ENCODE peak calls at places on chromosomes 4 and X, in seven cellular contexts. I is dorsolateral prefrontal cortex, G is sigmoid colon, D is thyroid gland, R is gastrocnemius medialis, A is iPS DF 6.9, J is lower lobe of right lung. K is an unnamed sample. For H3K27me3, the result is how much of the 10 kb centered on the place peaks cover.

GRCh38 chrX:11781734-11782370 is 23.8 kb downstream of the MSL3 start:
- DNase-seq in D (no peak), R (no peak), I (no peak), A (no peak), J (no peak), G (no peak), K (no peak)

GRCh38 chrX:82648062-82648461 is 860.0 kb upstream of the POU3F4 start:
- DNase-seq in I (no peak), D (no peak), G (no peak), R (no peak), J (no peak), A (no peak), K (no peak)

GRCh38 chr4:79551555-79551954 is 143.5 kb upstream of the GK2 start:
- DNase-seq in D (no peak), A (no peak), J (no peak), R (no peak), G (no peak), I (no peak), K (no peak)

GRCh38 chr4:2793578-2793919 is 664 bp downstream of the SH3BP2 start:
- DNase-seq in G (peak), R (peak), D (no peak), A (no peak), J (peak), I (peak), K (no peak)

GRCh38 chr4:144948009-144948408 is 150.0 kb downstream of the ANAPC10 start:
- DNase-seq in D (no peak), A (no peak), J (no peak), I (no peak), G (no peak), R (no peak), K (no peak)

GRCh38 chr4:7831330-7831729 is 108.3 kb downstream of the AFAP1 start:
- DNase-seq in I (no peak), D (no peak), A (no peak), J (no peak), G (peak), R (peak), K (no peak)

GRCh38 chrX:1661048-1661921 is 46.4 kb downstream of the ASMT start:
- DNase-seq in A (peak), I (no peak), G (no peak), J (peak), R (no peak), D (no peak), K (peak)

GRCh38 chr4:33369366-33369899 is 2649.3 kb downstream of the PCDH7 start:
- DNase-seq in D (no peak), R (no peak), J (no peak), I (no peak), G (no peak), A (no peak), K (no peak)

GRCh38 chr4:81359207-81359606 is 112.5 kb downstream of the RASGEF1B start:
- DNase-seq in I (no peak), D (no peak), A (no peak), R (no peak), G (no peak), J (no peak), K (no peak)

DNA sequence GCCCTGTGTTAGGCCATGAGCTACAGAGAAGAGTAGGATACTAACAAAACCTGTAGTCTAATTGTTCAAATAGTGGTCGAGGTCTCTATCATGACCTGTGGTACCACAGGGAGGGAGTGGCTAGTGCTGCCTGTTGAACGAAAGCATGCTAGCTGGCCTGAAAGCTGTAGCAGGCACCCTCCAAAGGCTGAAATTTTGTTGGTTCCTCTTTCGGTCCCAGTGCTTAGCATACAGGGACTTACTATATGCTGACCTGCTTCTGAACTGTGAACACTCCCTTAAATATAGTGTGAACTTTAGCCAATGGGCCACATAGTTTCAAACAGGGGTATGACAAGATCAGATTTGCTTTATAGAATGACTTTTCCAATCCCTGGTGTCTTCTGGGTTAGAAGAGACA is 113.4 kb downstream of the PJA1 start:
- DNase-seq in D (no peak), A (no peak), G (no peak), J (no peak), R (no peak), I (no peak), K (no peak)
- H3K27me3 ChIP-seq in D (under half), A (under half), G (under half), J (under half), R (under half), I (under half), K (under half)

GRCh38 chr4:56227301-56227835 is 159.9 kb downstream of the AASDH start:
- DNase-seq in A (no peak), J (no peak), I (no peak), R (no peak), G (no peak), D (no peak), K (no peak)
- H3K27me3 ChIP-seq in A (under half), J (under half), I (under half), R (under half), G (under half), D (under half), K (under half)

GRCh38 chrX:111010151-111010550 is 85.8 kb upstream of the PAK3 start:
- DNase-seq in D (peak), G (no peak), A (no peak), R (no peak), J (no peak), I (no peak), K (no peak)
- H3K27me3 ChIP-seq in D (under half), G (under half), A (under half), R (under half), J (under half), I (under half), K (under half)

GRCh38 chrX:131277543-131278115 is 11.5 kb downstream of the IGSF1 start:
- DNase-seq in I (no peak), R (no peak), J (no peak), G (no peak), D (peak), A (no peak), K (no peak)
- H3K27me3 ChIP-seq in I (under half), R (under half), J (under half), G (under half), D (under half), A (under half), K (under half)

DNA sequence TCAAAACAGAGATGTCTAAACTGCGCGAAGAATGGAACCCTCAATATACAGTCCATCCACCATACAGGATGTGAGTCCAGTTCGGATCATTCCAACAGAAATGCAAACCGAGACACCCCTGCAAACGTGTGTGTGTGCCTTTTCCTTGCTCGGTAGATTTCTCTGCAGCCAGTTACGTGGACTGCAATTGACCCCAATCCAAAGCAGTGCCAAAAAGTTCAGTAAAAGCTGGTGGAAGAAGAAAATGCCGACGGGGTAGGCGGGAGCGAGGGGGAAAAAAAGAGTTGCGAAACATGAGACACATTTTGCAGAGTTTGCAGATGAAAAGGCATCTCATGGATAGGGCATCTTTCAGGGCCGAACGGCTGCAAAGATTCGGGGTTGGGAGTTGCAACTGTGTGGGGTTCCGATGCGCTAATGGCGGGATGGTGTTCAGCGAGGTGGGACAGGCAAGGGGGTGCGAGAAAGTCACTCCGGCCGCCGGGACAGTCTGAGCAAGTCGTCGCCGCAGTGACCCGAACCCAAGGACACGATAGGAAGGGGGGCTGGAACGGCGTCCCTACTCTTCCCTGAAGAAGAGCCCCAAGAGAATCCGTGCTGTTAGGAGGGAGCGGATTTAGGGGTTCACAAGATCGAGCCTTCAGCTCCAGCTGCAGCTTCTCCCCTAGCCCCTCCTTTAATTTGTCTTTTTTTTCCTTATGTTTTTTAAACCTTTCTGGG is 3.8 kb downstream of the PHOX2B start:
- DNase-seq in D (no peak), R (no peak), J (no peak), G (no peak), I (no peak), A (no peak), K (no peak)
- H3K27me3 ChIP-seq in D (under half), R (half or more), J (half or more), G (half or more), I (half or more), A (half or more), K (under half)

DNA sequence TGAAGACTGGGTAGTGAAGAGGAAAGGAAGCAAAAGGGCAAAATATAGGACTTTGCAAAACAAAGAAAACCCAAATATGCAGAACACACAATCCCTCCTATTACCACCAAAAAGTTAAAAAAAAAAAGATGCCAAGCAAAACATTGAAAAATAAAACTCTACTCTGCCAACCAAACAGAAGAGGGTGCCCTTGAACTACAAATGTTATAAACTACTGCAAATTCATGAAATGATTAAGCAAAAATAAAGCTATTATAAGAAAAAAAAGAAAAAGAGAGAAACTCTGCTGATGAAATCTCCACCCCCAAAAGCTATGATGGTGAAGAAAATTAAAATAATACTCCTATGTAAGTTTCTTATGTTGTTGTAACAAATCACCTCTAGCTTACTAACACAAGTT is 168.5 kb upstream of the STK26 start:
- DNase-seq in D (no peak), A (no peak), I (no peak), R (no peak), J (no peak), G (no peak), K (no peak)
- H3K27me3 ChIP-seq in D (under half), A (under half), I (under half), R (under half), J (under half), G (under half), K (under half)

GRCh38 chrX:153883163-153883843 is 2.7 kb downstream of the L1CAM start:
- DNase-seq in A (no peak), R (no peak), D (no peak), I (peak), J (no peak), G (no peak), K (no peak)
- H3K27me3 ChIP-seq in A (under half), R (under half), D (under half), I (under half), J (under half), G (half or more), K (half or more)

DNA sequence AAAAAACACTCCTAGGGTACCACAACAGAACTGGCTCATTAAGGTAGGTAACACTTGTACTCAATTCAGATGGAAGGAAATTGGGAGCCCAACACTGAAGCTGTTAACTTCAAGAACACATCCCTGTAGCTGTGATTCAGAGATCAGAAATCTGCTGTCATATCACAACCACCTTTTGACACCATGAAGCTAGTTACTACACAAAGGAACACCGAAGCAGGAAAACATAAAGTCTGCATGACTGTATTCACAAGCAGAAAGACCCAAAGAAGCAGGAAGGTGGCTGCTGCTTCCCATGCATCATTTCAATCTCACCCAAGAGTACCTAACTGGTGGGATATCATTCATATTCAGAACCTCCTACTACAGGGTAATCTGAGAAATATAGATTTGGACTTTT is 7.7 kb downstream of the SMIM10L2A start:
- DNase-seq in G (no peak), A (no peak), D (no peak), R (no peak), J (no peak), I (no peak), K (no peak)
- H3K27me3 ChIP-seq in G (under half), A (under half), D (under half), R (under half), J (under half), I (under half), K (under half)

K was measured in tibial nerve.